ENCODE peak calls at places on chromosomes 12 and 14, in seven cellular contexts. M is left ventricle myocardium inferior; D is colonic mucosa; S is PC-3; K is CD8-positive, alpha-beta T cell; B is right atrium auricular region; G is HCT116. Y is an unnamed sample.

GRCh38 chr12:71397433-71397954 is 42.1 kb upstream of the LGR5 start:
- DNase-seq in M (no peak), D (no peak), S (peak; percentile 92), K (no peak), B (no peak), G (no peak), Y (no peak)

GRCh38 chr12:16604853-16605252 is 1.1 kb downstream of the LMO3 start:
- DNase-seq in M (no peak), D (no peak), S (no peak), K (no peak), B (no peak), G (no peak), Y (no peak)

GRCh38 chr14:90061849-90062794 is at the start of gene KCNK13:
- DNase-seq in M (peak; percentile 20), D (peak; percentile 23), S (peak; percentile 25), K (no peak), B (no peak), G (no peak), Y (peak; percentile 18)

GRCh38 chr12:47219243-47219642 is 139.5 kb upstream of the AMIGO2 start:
- DNase-seq in M (no peak), D (no peak), S (peak; percentile 90), K (no peak), B (no peak), G (no peak), Y (no peak)

GRCh38 chr12:32252199-32253073 is 145.8 kb downstream of the BICD1 start:
- DNase-seq in M (no peak), D (no peak), S (no peak), K (no peak), B (no peak), G (no peak), Y (no peak)

GRCh38 chr12:53219116-53219955 is 12.3 kb upstream of the ITGB7 start:
- DNase-seq in M (peak; percentile 51), D (peak; percentile 55), S (peak; percentile 49), K (peak; percentile 52), B (no peak), G (no peak), Y (no peak)

GRCh38 chr12:75781532-75782046 is 250.0 kb downstream of the PHLDA1 start:
- DNase-seq in M (no peak), D (no peak), S (peak; percentile 72), K (no peak), B (no peak), G (peak; percentile 49), Y (no peak)

GRCh38 chr12:110042260-110042659 is 6.1 kb downstream of the C12orf76 start:
- DNase-seq in M (peak; percentile 16), D (no peak), S (no peak), K (no peak), B (no peak), G (no peak), Y (no peak)

GRCh38 chr14:32366256-32366655 is 37.2 kb downstream of the AKAP6 start:
- DNase-seq in M (no peak), D (no peak), S (peak; percentile 4), K (no peak), B (no peak), G (no peak), Y (no peak)

GRCh38 chr14:69713127-69713800 is 53.7 kb upstream of the SRSF5 start:
- DNase-seq in M (no peak), D (no peak), S (no peak), K (no peak), B (no peak), G (no peak), Y (peak; percentile 38)

GRCh38 chr12:122876724-122877123 is 19.2 kb downstream of the VPS37B start:
- DNase-seq in M (no peak), D (no peak), S (no peak), K (no peak), B (no peak), G (no peak), Y (peak; percentile 13)

GRCh38 chr14:21993070-21993469 is 319.5 kb upstream of the OR4E1 start:
- DNase-seq in M (no peak), D (no peak), S (no peak), K (no peak), B (no peak), G (no peak), Y (no peak)

GRCh38 chr14:55556929-55557623 is 22.9 kb upstream of the KTN1 start:
- DNase-seq in M (peak; percentile 84), D (peak; percentile 26), S (peak; percentile 99), K (no peak), B (peak; percentile 67), G (peak; percentile 38), Y (peak; percentile 80)

GRCh38 chr14:95069547-95069946 is 87.8 kb downstream of the DICER1 start:
- DNase-seq in M (no peak), D (no peak), S (no peak), K (no peak), B (no peak), G (no peak), Y (no peak)

GRCh38 chr12:110689601-110690430 is 901 bp upstream of the HVCN1 start:
- DNase-seq in M (peak; percentile 54), D (peak; percentile 27), S (no peak), K (peak; percentile 58), B (no peak), G (no peak), Y (no peak)

GRCh38 chr12:52370906-52371608 is 3.8 kb upstream of the KRT85 start:
- DNase-seq in M (peak; percentile 44), D (peak; percentile 49), S (no peak), K (no peak), B (peak; percentile 84), G (no peak), Y (no peak)

GRCh38 chr14:52355526-52355925 is 41.4 kb downstream of the PTGER2 start:
- DNase-seq in M (no peak), D (no peak), S (peak; percentile 26), K (no peak), B (no peak), G (no peak), Y (no peak)

GRCh38 chr12:121792607-121793500 is 634 bp downstream of the RHOF start:
- DNase-seq in M (peak; percentile 54), D (no peak), S (peak; percentile 36), K (peak; percentile 64), B (no peak), G (no peak), Y (peak; percentile 87)

GRCh38 chr12:50057000-50057841 is at the start of gene ASIC1:
- DNase-seq in M (peak; percentile 76), D (peak; percentile 64), S (peak; percentile 64), K (peak; percentile 28), B (no peak), G (peak; percentile 24), Y (peak; percentile 57)

GRCh38 chr14:34470319-34470718 is 8.3 kb upstream of the SPTSSA start:
- DNase-seq in M (no peak), D (no peak), S (no peak), K (no peak), B (no peak), G (no peak), Y (no peak)

GRCh38 chr12:47407730-47408129 is 298.1 kb downstream of the RPAP3 start:
- DNase-seq in M (no peak), D (no peak), S (no peak), K (no peak), B (no peak), G (no peak), Y (no peak)

GRCh38 chr14:63773504-63773903 is 45.6 kb upstream of the SGPP1 start:
- DNase-seq in M (no peak), D (no peak), S (no peak), K (no peak), B (no peak), G (no peak), Y (no peak)

GRCh38 chr14:90608925-90609324 is 207.3 kb downstream of the TTC7B start:
- DNase-seq in M (no peak), D (no peak), S (no peak), K (no peak), B (no peak), G (no peak), Y (no peak)

GRCh38 chr14:24273422-24273998 is 2.1 kb upstream of the RABGGTA start:
- DNase-seq in M (no peak), D (no peak), S (peak; percentile 16), K (no peak), B (no peak), G (no peak), Y (no peak)

DNA sequence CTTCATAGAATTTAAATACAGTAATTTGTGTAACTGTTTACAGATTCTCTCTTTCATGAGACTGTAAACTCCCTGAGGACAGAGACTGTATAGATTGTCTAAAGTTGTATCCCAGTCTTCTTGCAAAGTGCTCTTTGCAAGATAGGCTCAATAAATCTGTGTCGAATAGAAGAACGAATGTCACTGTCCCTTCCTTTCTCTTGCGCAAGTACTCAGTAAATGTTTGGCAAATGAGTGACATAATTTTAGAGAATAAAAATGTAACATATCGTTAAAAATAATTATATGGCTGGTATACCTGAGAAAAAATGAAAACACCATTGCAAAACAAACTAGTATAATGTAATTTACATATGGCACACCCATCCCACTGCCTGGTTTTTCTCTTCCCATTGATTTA is 1.9 kb upstream of the RALGAPA1 start:
- DNase-seq in M (no peak), D (no peak), S (no peak), K (no peak), B (no peak), G (no peak), Y (no peak)
- H3K27ac ChIP-seq in M (no peak overlapping the region), D (no peak overlapping the region), S (no peak overlapping the region), K (no peak overlapping the region), B (no peak overlapping the region), G (no peak overlapping the region), Y (no peak overlapping the region)

DNA sequence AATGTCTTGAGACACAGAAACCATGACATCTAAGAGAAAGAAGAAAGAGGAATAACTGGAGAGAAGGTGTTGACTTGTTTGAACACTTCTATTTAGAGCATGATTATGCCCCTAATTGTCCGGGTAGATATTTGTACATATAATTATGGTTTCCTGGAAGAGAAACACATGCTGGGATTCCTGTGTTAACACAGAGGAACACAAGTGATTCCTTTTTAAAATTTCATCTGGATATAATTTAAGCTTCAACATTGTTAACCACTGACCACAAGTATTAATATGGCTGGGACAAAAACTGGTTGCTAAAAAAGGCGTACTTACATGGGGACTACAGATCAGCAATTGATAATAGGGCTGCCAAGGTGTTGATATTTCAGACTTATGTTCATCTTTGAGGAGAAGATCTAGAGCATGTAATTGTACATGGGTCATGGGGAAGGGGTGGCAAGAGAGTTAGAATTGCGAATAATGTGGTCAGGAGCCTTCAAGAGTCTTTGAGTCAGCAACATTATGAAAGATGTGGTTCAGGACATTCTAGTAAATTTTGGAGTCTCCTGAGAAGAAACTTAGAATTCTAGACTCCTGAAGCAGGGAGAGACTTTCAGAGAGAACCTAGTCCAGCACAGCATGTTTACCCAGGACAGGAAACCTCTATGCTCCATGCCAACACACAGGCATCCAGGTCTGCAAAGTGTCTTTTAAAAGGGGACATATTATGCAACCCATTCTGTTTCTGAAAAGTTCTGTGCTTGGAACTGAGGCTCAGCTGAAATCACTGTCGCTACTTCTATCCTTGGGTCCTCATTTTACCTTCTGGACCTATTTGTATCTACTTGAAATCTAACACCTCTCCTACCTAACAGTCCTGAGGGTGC is 56.5 kb downstream of the SLC38A1 start:
- DNase-seq in M (no peak), D (no peak), S (no peak), K (no peak), B (no peak), G (no peak), Y (no peak)
- H3K4me1 ChIP-seq in M (peaks cover 85% of the 10 kb centered on the region), D (peaks cover 3% of the 10 kb centered on the region), S (peaks cover 35% of the 10 kb centered on the region), K (peaks cover 97% of the 10 kb centered on the region), B (no peaks in the 10 kb centered on the region), G (no peaks in the 10 kb centered on the region), Y (peaks cover 34% of the 10 kb centered on the region)

GRCh38 chr12:104653730-104654328 is 197.1 kb downstream of the CHST11 start:
- DNase-seq in M (no peak), D (no peak), S (peak; percentile 37), K (no peak), B (no peak), G (no peak), Y (no peak)
- TF ChIP-seq CTCF in M (peak; percentile 35), D (peak; percentile 19), S (peak; percentile 68), K (peak; percentile 40), B (peak; percentile 35), G (peak; percentile 77), Y (no peak)

GRCh38 chr14:92670177-92670576 is 78.2 kb downstream of the LGMN start:
- DNase-seq in M (no peak), D (no peak), S (peak; percentile 11), K (no peak), B (no peak), G (no peak), Y (no peak)
- H3K27ac ChIP-seq in M (no peak overlapping the region), D (no peak overlapping the region), S (no peak overlapping the region), K (no peak overlapping the region), B (no peak overlapping the region), G (no peak overlapping the region), Y (no peak overlapping the region)